ENCODE peak calls at places on chromosomes 11 and 22, in six cellular contexts. B, T, H, S, A and D are unnamed samples.

GRCh38 chr11:126607374-126607773 is 251.9 kb downstream of the ST3GAL4 start:
- DNase-seq in T (no peak), H (peak; percentile 61), A (peak; percentile 77), S (peak; percentile 83), B (peak; percentile 31), D (peak; percentile 33)

GRCh38 chr11:73322111-73322985 is 14.3 kb downstream of the ARHGEF17 start:
- DNase-seq in B (no peak), A (no peak), S (no peak), T (no peak), H (no peak), D (no peak)

GRCh38 chr11:123129920-123130319 is 65.1 kb downstream of the CLMP start:
- DNase-seq in S (no peak), A (no peak), B (no peak), T (no peak), H (no peak), D (no peak)

GRCh38 chr22:49527611-49528419 is 299.9 kb downstream of the BRD1 start:
- DNase-seq in H (no peak), A (no peak), B (no peak), S (no peak), T (no peak), D (no peak)

GRCh38 chr11:8732748-8733241 is 50.2 kb downstream of the RPL27A start:
- DNase-seq in H (no peak), B (no peak), T (no peak), A (no peak), S (no peak), D (no peak)

GRCh38 chr22:42800731-42801536 is 56.1 kb downstream of the ARFGAP3 start:
- DNase-seq in S (no peak), B (no peak), A (no peak), H (no peak), T (no peak), D (peak; percentile 98)

GRCh38 chr11:66743271-66743968 is 14.4 kb upstream of the SPTBN2 start:
- DNase-seq in B (no peak), S (no peak), A (no peak), H (no peak), T (no peak), D (no peak)

GRCh38 chr11:62921573-62922188 is 518 bp upstream of the CHRM1 start:
- DNase-seq in B (no peak), A (peak; percentile 52), S (peak; percentile 62), H (no peak), T (no peak), D (no peak)

GRCh38 chr11:130174642-130175041 is 15.1 kb downstream of the ST14 start:
- DNase-seq in H (no peak), T (no peak), A (no peak), S (no peak), B (no peak), D (no peak)

GRCh38 chr11:45056529-45056928 is 89.9 kb upstream of the PRDM11 start:
- DNase-seq in S (no peak), B (no peak), H (peak; percentile 15), A (no peak), T (no peak), D (no peak)

GRCh38 chr22:25536578-25536977 is 27.9 kb upstream of the GRK3 start:
- DNase-seq in S (no peak), H (no peak), A (no peak), T (no peak), B (no peak), D (no peak)

GRCh38 chr11:61172888-61173287 is 11.7 kb upstream of the VPS37C start:
- DNase-seq in B (no peak), T (no peak), S (no peak), A (no peak), H (no peak), D (no peak)

GRCh38 chr22:31625661-31626426 is 36.2 kb downstream of the PISD start:
- DNase-seq in S (no peak), T (no peak), A (no peak), B (no peak), H (no peak), D (no peak)

GRCh38 chr22:28348613-28349012 is 331.0 kb downstream of the TTC28 start:
- DNase-seq in H (no peak), B (no peak), S (no peak), T (no peak), A (no peak), D (no peak)

GRCh38 chr11:57778318-57779037 is 16.9 kb downstream of the CTNND1 start:
- DNase-seq in T (no peak), A (no peak), S (peak; percentile 83), H (peak; percentile 79), B (peak; percentile 89), D (peak; percentile 99)

GRCh38 chr11:74185695-74186094 is 14.6 kb downstream of the PPME1 start:
- DNase-seq in T (no peak), A (no peak), H (no peak), B (no peak), S (no peak), D (no peak)

GRCh38 chr11:1267441-1268100 is 41.9 kb downstream of the TOLLIP start:
- DNase-seq in A (no peak), S (no peak), T (no peak), H (no peak), B (no peak), D (no peak)

GRCh38 chr11:73193251-73194033 is 24.6 kb upstream of the P2RY2 start:
- DNase-seq in S (no peak), A (no peak), T (peak; percentile 68), B (no peak), H (no peak), D (no peak)

GRCh38 chr11:87116185-87116584 is 78.5 kb downstream of the TMEM135 start:
- DNase-seq in B (no peak), T (no peak), S (peak; percentile 47), A (no peak), H (no peak), D (no peak)
- TF ChIP-seq JUND in B (no peak), T (no peak), S (no peak), A (no peak), H (no peak), D (no peak)

DNA sequence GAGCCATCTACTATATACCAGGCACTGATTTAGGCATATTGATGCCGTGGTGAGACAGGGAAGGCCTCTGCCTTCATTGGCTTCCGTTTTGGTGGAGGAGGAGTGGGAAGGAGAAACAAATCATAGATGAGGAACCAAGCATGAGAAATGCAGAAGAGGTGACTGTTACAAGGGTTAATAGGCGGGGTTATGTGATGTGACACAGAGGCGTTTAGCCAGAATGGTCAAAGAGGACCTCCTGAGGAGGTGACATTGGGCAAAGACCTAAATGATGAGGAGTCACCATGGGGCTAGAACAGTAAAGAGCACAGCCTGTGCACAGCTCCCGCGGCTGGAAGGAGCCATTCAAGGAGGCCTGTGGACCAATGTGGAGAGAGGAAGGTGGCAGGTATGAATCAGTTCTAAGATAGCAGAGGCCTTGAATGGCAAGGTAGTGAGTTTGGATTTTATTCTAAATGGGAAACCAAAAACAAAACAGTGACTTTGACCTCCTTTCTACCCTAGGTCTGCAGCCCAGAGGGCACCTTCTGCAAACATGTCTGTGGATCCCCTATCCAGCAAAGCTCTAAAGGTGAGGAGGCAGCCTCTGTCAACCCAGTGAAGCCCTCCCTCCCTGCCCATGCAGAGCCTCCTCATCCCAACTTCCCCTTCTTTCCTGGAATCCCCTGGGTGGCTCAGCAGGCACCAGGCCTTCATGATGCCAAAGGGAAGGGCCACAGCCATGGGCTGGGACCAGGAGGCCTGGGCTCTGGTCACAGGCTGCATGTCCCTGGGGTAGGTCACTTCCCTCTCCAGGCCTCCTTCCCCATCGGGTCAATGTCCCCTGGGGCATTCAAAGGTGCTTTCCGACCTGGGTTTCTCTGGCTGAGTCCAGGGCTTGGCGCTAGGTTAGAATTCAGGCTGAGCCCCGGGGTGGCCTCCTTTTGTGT is 11.8 kb downstream of the MAFF start:
- DNase-seq in S (no peak), A (no peak), H (no peak), T (peak; percentile 45), B (no peak), D (no peak)
- TF ChIP-seq JUND in S (no peak), A (no peak), H (no peak), T (no peak), B (no peak), D (no peak)

GRCh38 chr22:37690901-37691504 is 4.9 kb downstream of the NOL12 start:
- DNase-seq in S (no peak), A (no peak), T (no peak), H (no peak), B (no peak), D (no peak)
- TF ChIP-seq JUND in S (no peak), A (no peak), T (no peak), H (no peak), B (no peak), D (no peak)

GRCh38 chr11:83275888-83276641 is 10.1 kb downstream of the CCDC90B start:
- DNase-seq in S (no peak), H (no peak), B (no peak), A (no peak), T (no peak), D (no peak)

GRCh38 chr11:83278351-83278750 is 7.8 kb downstream of the CCDC90B start:
- DNase-seq in H (no peak), T (no peak), A (no peak), B (no peak), S (no peak), D (no peak)

GRCh38 chr11:83272627-83273026 is 13.5 kb downstream of the CCDC90B start:
- DNase-seq in S (no peak), B (no peak), H (no peak), T (no peak), A (no peak), D (no peak)
- TF ChIP-seq JUND in S (peak; percentile 78), B (no peak), H (no peak), T (no peak), A (no peak), D (no peak)

GRCh38 chr11:35735411-35735810 is 72.8 kb downstream of the TRIM44 start:
- DNase-seq in S (no peak), H (no peak), A (no peak), B (no peak), T (no peak), D (no peak)
- TF ChIP-seq JUND in S (no peak), H (no peak), A (no peak), B (no peak), T (no peak), D (no peak)

DNA sequence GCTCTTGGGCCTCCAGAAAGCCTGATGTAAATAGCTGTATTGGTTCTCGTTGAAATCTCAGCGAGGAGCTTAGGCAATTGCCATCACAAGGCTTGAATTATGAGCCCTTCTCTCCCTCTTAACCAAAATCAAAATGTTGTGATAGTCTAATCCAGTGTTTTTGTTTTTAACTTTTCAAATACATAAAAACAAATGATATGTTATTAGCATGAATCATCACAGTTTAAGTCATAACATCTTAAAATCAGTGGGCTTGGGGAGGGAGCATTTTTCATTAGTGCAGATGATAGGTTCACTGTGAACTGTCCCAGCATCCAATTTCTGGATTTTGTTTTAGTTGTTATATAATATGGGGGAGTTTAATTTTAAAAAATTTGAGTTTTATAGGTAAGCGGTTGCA is 48.9 kb upstream of the HORMAD2 start:
- DNase-seq in H (no peak), T (no peak), A (no peak), S (no peak), B (no peak), D (no peak)
- TF ChIP-seq JUND in H (no peak), T (no peak), A (no peak), S (no peak), B (no peak), D (no peak)